ENCODE peak calls at places on chromosomes 2 and 18, in seven cellular contexts. H is H9, B is neuronal stem cell, F is mesenchymal stem cell, Q is H1, G is trophoblast cell, Z is IMR-90. Y is an unnamed sample.

GRCh38 chr2:109497447-109497846 is 116.3 kb downstream of the SEPTIN10 start:
- DNase-seq in Q (no peak), G (no peak), Z (peak), H (no peak), B (no peak), F (peak), Y (no peak)

GRCh38 chr2:109064660-109065306 is 64.2 kb upstream of the SH3RF3 start:
- DNase-seq in B (no peak), Q (no peak), H (no peak), F (no peak), G (no peak), Z (no peak), Y (no peak)

GRCh38 chr2:164146478-164146877 is 410.7 kb upstream of the FIGN start:
- DNase-seq in G (peak), Q (no peak), Z (peak), B (no peak), H (no peak), F (no peak), Y (no peak)

GRCh38 chr2:168165418-168165817 is 82.0 kb downstream of the STK39 start:
- DNase-seq in F (no peak), G (no peak), Q (no peak), Z (no peak), B (no peak), H (no peak), Y (no peak)

GRCh38 chr2:1916881-1917280 is 172.6 kb upstream of the PXDN start:
- DNase-seq in H (no peak), Z (no peak), B (no peak), F (no peak), G (no peak), Q (no peak), Y (no peak)

GRCh38 chr2:106839849-106840595 is 45.9 kb downstream of the ST6GAL2 start:
- DNase-seq in G (no peak), F (no peak), Q (peak), Z (no peak), B (peak), H (peak), Y (peak)

GRCh38 chr2:30691091-30691947 is 115.9 kb downstream of the CAPN13 start:
- DNase-seq in Z (no peak), H (no peak), Q (no peak), B (no peak), F (no peak), G (no peak), Y (no peak)

GRCh38 chr18:79445740-79446566 is 50.2 kb downstream of the NFATC1 start:
- DNase-seq in Q (no peak), Z (no peak), F (no peak), G (peak), B (no peak), H (no peak), Y (peak)

GRCh38 chr2:24517247-24517646 is 26.2 kb downstream of the NCOA1 start:
- DNase-seq in Z (no peak), H (no peak), Q (no peak), F (no peak), B (no peak), G (no peak), Y (peak)

GRCh38 chr18:7608174-7608550 is 41.0 kb downstream of the PTPRM start:
- DNase-seq in Z (peak), Q (no peak), H (no peak), G (peak), B (no peak), F (no peak), Y (no peak)

GRCh38 chr18:12991839-12992216 is 666 bp downstream of the CEP192 start:
- DNase-seq in Q (no peak), F (no peak), G (no peak), Z (no peak), H (no peak), B (no peak), Y (no peak)

GRCh38 chr2:13682878-13683277 is 949.6 kb upstream of the LRATD1 start:
- DNase-seq in Z (peak), Q (no peak), B (no peak), G (peak), H (no peak), F (peak), Y (peak)

GRCh38 chr2:161995553-161996016 is 78.4 kb downstream of the DPP4 start:
- DNase-seq in G (no peak), Z (no peak), B (no peak), F (no peak), H (no peak), Q (no peak), Y (no peak)

GRCh38 chr2:105235388-105236059 is 6.0 kb upstream of the GPR45 start:
- DNase-seq in F (peak), Z (peak), H (peak), Q (peak), B (peak), G (peak), Y (peak)

DNA sequence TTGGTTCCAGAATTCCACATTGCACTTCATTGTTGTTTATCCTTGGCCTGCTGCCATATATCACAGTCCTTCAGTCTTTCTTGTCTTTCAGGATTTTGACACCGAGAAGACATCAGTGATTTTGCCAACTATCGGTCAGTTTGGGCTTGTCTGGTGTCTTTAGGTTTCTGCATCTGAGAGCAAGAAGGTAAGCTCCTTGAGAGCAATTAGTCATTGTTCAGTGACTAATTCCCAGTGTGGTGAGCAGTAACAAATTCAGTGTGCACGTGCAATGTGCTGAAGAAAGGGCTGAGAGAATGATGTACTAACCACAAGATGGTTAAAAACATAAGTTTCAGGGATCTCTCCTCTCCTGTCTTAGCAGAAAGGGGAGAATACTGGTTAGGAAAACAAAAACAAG is 23.4 kb downstream of the MARCHF4 start:
- DNase-seq in H (no peak), G (peak), Q (no peak), F (peak), B (no peak), Z (peak), Y (no peak)
- H3K9ac ChIP-seq in H (no peak), G (no peak), Q (no peak), F (peak), B (no peak), Z (no peak), Y (no peak)

DNA sequence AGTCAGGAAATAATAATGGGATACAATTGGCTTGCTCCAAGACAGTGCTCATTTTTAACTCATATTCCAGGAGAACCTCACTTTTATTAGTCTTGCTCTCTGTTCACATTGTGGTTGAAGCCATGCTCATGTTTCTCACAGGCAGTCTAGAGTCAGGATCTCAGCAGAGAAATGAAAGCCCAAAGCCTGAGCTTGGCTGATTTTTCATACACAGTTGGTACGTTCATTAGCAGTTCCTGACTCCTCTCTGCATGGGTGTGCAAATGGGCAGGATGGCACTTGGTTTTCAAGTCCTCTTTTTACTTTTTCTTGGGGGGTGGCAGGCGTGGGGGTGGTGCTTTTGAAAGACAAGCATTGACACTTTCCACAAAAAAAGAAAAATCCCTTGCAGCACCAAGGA is 56.0 kb upstream of the KLF7 start:
- DNase-seq in B (no peak), H (no peak), G (no peak), F (no peak), Z (no peak), Q (no peak), Y (no peak)
- H2AK5ac ChIP-seq in B (no peak), H (no peak), G (no peak), F (no peak), Z (no peak), Q (no peak), Y (no peak)

DNA sequence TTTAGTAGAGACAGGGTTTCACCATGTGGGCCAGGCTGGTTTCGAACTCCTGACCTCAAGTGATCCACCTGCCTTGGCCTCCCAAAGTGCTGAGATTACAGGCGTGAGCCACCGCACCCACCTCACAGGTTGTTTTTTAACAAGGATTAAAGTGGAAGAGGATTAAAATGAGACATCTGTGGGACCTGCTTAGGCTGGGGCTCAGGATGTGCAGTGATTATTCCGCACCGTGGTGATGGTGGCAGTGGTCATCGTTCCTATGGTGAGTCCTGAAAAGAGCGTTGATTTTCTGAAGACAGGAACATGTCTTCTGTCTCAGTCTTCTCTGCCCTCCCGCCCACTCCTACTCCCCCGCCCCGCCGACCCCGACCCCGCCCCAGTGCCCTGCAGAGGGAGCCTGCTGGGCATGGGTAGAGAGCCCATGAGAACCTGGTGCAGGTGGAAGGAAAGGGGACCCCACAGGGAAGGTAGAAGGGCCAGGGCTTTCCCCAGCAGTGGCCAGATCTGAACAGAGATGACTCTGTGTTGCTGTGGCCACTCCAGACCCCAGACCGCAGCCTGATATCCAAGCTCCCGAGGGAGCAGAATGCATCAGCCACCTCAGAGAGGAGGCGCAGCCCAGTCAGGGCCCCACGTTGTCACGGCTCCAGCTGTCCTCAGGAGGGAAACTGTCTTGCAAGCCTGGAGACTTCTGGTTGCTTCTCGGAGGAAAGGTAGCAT is 34.5 kb upstream of the FOSL2 start:
- DNase-seq in F (peak), Q (no peak), H (no peak), Z (no peak), B (no peak), G (no peak), Y (no peak)
- H3K9ac ChIP-seq in F (no peak), Q (no peak), H (no peak), Z (no peak), B (no peak), G (no peak), Y (no peak)

GRCh38 chr2:7411691-7412090 is 494.5 kb downstream of the RNF144A start:
- DNase-seq in H (no peak), B (no peak), G (no peak), Q (no peak), F (no peak), Z (no peak), Y (no peak)
- H2AK5ac ChIP-seq in H (no peak), B (no peak), G (no peak), Q (no peak), F (no peak), Z (no peak), Y (no peak)